ENCODE peak calls at places on chromosome 1, in seven cellular contexts. T is type B pancreatic cell, W is dorsolateral prefrontal cortex, M is GM12864, Q is osteoblast, P is PC-3, U is kidney. V is an unnamed sample.

GRCh38 chr1:87763498-87763897 is 434.8 kb downstream of the LMO4 start:
- DNase-seq in T (no peak), P (no peak), Q (no peak), U (no peak), M (no peak), W (no peak), V (no peak)

GRCh38 chr1:200038987-200039848 is 11.7 kb downstream of the NR5A2 start:
- DNase-seq in Q (peak), U (peak), T (peak), P (peak), W (no peak), M (no peak), V (no peak)

GRCh38 chr1:35558374-35559316 is 1.0 kb downstream of the NCDN start:
- DNase-seq in M (no peak), P (no peak), Q (peak), T (no peak), U (peak), W (no peak), V (no peak)

GRCh38 chr1:54379481-54380284 is 26.5 kb downstream of the SSBP3 start:
- DNase-seq in U (peak), Q (peak), W (no peak), T (no peak), M (no peak), P (no peak), V (no peak)

GRCh38 chr1:41827991-41828570 is 90.6 kb downstream of the HIVEP3 start:
- DNase-seq in U (no peak), T (no peak), P (no peak), M (no peak), Q (no peak), W (no peak), V (no peak)

GRCh38 chr1:166069390-166069789 is 97.4 kb downstream of the FAM78B start:
- DNase-seq in W (no peak), T (no peak), P (peak), U (no peak), M (no peak), Q (no peak), V (no peak)

GRCh38 chr1:51956528-51957509 is 33.7 kb downstream of the RAB3B start:
- DNase-seq in Q (no peak), W (no peak), P (no peak), M (no peak), U (no peak), T (no peak), V (no peak)

GRCh38 chr1:201694615-201695335 is 134.2 kb upstream of the IPO9 start:
- DNase-seq in T (no peak), M (no peak), W (no peak), U (no peak), Q (no peak), P (no peak), V (no peak)

GRCh38 chr1:229266832-229267500 is 3.9 kb upstream of the RAB4A start:
- DNase-seq in M (no peak), Q (no peak), T (no peak), W (no peak), U (no peak), P (no peak), V (no peak)

DNA sequence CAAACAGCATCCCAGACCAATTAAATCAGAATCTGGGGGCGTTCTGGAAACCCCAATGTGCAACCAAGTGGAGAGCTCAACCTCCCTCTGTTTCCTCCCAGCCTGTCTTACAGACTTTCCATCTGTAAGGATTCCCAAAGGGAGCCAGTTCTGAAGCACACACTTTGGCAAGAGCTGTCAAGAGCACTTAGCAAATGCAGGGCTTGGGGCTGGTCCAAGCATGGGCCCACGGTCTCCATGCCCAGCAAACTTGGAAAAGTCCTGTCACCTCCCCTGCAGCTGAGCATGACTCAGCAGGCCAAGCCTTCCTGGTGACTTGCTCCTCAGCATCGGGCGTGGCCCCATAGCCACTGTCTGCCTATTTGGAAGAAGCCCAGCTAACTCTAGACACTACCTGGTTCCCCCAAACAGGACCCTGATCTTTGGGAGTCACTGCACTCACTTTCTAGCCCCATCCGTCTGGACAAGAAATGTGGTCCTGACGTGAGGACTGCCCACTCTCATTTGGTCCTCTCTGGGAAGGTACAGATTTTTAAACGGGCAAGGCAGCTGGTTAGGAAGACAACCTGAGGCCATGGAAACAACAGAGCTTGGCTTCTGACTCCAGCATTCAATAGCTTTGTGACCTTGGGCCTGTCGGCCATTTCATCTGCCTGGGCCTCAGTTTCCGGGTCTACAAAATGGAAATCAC is 16.9 kb downstream of the SLC2A1 start:
- DNase-seq in T (no peak), U (peak), P (peak), W (no peak), M (no peak), Q (peak), V (no peak)
- TF ChIP-seq CTCF in T (no peak), U (no peak), P (no peak), W (no peak), M (no peak), Q (no peak), V (no peak)

GRCh38 chr1:227335587-227336020 is 17.3 kb upstream of the CDC42BPA start:
- DNase-seq in P (no peak), U (no peak), Q (no peak), T (no peak), W (no peak), M (no peak), V (no peak)

GRCh38 chr1:227330279-227330678 is 12.0 kb upstream of the CDC42BPA start:
- DNase-seq in U (no peak), Q (no peak), P (no peak), M (no peak), W (no peak), T (no peak), V (no peak)

GRCh38 chr1:227328405-227329019 is 10.2 kb upstream of the CDC42BPA start:
- DNase-seq in Q (no peak), P (no peak), M (no peak), U (no peak), T (no peak), W (no peak), V (no peak)

GRCh38 chr1:227333423-227333822 is 15.1 kb upstream of the CDC42BPA start:
- DNase-seq in Q (no peak), T (no peak), U (no peak), M (no peak), P (no peak), W (no peak), V (no peak)

DNA sequence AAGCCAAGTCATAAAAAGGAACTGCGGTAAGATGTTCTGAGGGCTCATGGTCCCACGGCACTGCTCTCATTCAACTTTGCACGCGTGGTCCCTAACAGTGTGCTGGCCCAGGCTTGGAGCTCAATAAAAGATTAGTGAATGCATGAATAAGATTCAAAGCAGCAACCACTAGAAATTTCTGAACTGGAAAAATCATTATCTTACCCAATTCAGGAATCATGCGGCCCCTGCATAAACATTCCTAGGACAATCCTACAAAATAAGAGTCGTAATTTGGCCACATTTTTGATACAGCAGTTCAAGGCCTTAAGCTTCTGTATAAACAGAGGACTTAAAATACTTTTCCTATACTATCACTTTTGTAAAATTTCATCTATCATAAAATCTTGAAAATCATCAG is 12.4 kb upstream of the CDC42BPA start:
- DNase-seq in M (no peak), P (no peak), W (no peak), T (no peak), Q (no peak), U (no peak), V (no peak)
- TF ChIP-seq CTCF in M (no peak), P (no peak), W (no peak), T (no peak), Q (no peak), U (no peak), V (no peak)

GRCh38 chr1:237232501-237232900 is 190.5 kb downstream of the RYR2 start:
- DNase-seq in M (no peak), U (no peak), P (no peak), W (no peak), Q (no peak), T (no peak), V (no peak)
- TF ChIP-seq CTCF in M (no peak), U (no peak), P (no peak), W (no peak), Q (no peak), T (no peak), V (no peak)

GRCh38 chr1:169711469-169712308 is at the start of gene SELL:
- DNase-seq in W (no peak), U (no peak), M (peak), P (peak), Q (no peak), T (no peak), V (no peak)

GRCh38 chr1:169707917-169708604 is 3.4 kb downstream of the SELL start:
- DNase-seq in T (no peak), Q (no peak), M (no peak), W (no peak), U (no peak), P (no peak), V (no peak)

GRCh38 chr1:169708633-169709032 is 2.8 kb downstream of the SELL start:
- DNase-seq in Q (no peak), P (no peak), W (no peak), M (no peak), U (no peak), T (no peak), V (no peak)

GRCh38 chr1:169712309-169712631 is 850 bp upstream of the SELL start:
- DNase-seq in Q (no peak), M (no peak), P (no peak), U (no peak), T (no peak), W (no peak), V (no peak)
- TF ChIP-seq CTCF in Q (no peak), M (no peak), P (no peak), U (no peak), T (peak), W (no peak), V (peak)

GRCh38 chr1:46549697-46550681 is 1.5 kb downstream of the KNCN start:
- DNase-seq in T (no peak), Q (peak), P (peak), W (no peak), U (peak), M (no peak), V (peak)
- TF ChIP-seq CTCF in T (no peak), Q (no peak), P (no peak), W (no peak), U (no peak), M (no peak), V (no peak)

V was measured in chondrocyte.